ENCODE peak calls at places on chromosome 17, in eight cellular contexts. S, Q, C, O, P, N, T and F are unnamed samples. For H3K36me3, H3K9me3 and H3K4me1, the result is how much of the 10 kb centered on the place peaks cover.

GRCh38 chr17:7685533-7686220 is 1.6 kb downstream of the TP53 start:
- DNase-seq in N (peak), Q (peak), S (peak), O (peak), C (peak), P (peak), T (peak), F (peak)

GRCh38 chr17:64084086-64084939 is 45.6 kb downstream of the ERN1 start:
- DNase-seq in C (peak), Q (no peak), P (no peak), N (no peak), S (peak), O (peak), T (peak), F (no peak)

GRCh38 chr17:47257651-47258339 is 4.2 kb downstream of the ITGB3 start:
- DNase-seq in S (no peak), N (no peak), T (peak), C (no peak), O (no peak), P (no peak), Q (no peak), F (no peak)

GRCh38 chr17:79581306-79581932 is 29.4 kb downstream of the RBFOX3 start:
- DNase-seq in S (no peak), O (no peak), P (no peak), Q (no peak), T (no peak), C (no peak), N (no peak), F (no peak)

GRCh38 chr17:78532311-78532710 is 44.9 kb downstream of the DNAH17 start:
- DNase-seq in P (no peak), C (no peak), T (no peak), O (no peak), N (no peak), Q (no peak), S (no peak), F (no peak)

GRCh38 chr17:79417589-79417988 is 193.3 kb downstream of the RBFOX3 start:
- DNase-seq in O (no peak), N (no peak), P (no peak), T (no peak), Q (no peak), C (no peak), S (no peak), F (no peak)

GRCh38 chr17:48795444-48796162 is 21.4 kb downstream of the TTLL6 start:
- DNase-seq in Q (no peak), N (no peak), C (no peak), T (peak), P (no peak), O (no peak), S (no peak), F (no peak)

GRCh38 chr17:65131946-65132345 is 5.2 kb upstream of the RGS9 start:
- DNase-seq in N (no peak), O (no peak), P (no peak), C (no peak), T (peak), S (no peak), Q (no peak), F (no peak)

GRCh38 chr17:49132699-49133364 is at the start of gene B4GALNT2:
- DNase-seq in S (peak), O (no peak), Q (no peak), N (no peak), P (no peak), C (peak), T (peak), F (peak)

GRCh38 chr17:50423553-50424159 is 2.4 kb upstream of the ACSF2 start:
- DNase-seq in C (peak), O (peak), S (no peak), T (peak), Q (peak), N (no peak), P (peak), F (no peak)

GRCh38 chr17:50363217-50364060 is 9.5 kb downstream of the MRPL27 start:
- DNase-seq in S (no peak), N (no peak), P (no peak), T (peak), C (no peak), O (no peak), Q (no peak), F (no peak)

GRCh38 chr17:44070455-44071197 is at the start of gene G6PC3:
- DNase-seq in C (peak), S (peak), T (peak), P (peak), O (peak), Q (peak), N (peak), F (peak)

GRCh38 chr17:57488856-57489255 is 232.5 kb downstream of the MSI2 start:
- DNase-seq in O (peak), C (no peak), N (no peak), T (no peak), S (no peak), P (no peak), Q (no peak), F (no peak)

GRCh38 chr17:4934173-4934979 is 2.3 kb downstream of the GP1BA start:
- DNase-seq in Q (no peak), N (no peak), T (peak), P (peak), C (no peak), S (peak), O (no peak), F (no peak)

GRCh38 chr17:50638851-50639767 is 4.4 kb downstream of the ABCC3 start:
- DNase-seq in P (peak), T (peak), S (peak), N (no peak), Q (no peak), C (peak), O (peak), F (no peak)

GRCh38 chr17:61839300-61839786 is 24.0 kb downstream of the BRIP1 start:
- DNase-seq in T (no peak), O (no peak), S (no peak), N (no peak), Q (no peak), C (no peak), P (no peak), F (no peak)

GRCh38 chr17:44557653-44558285 is 485 bp downstream of the FZD2 start:
- DNase-seq in N (no peak), O (peak), S (peak), P (peak), T (peak), Q (no peak), C (peak), F (peak)

GRCh38 chr17:67360880-67361279 is 5.5 kb downstream of the PSMD12 start:
- DNase-seq in T (no peak), N (no peak), P (no peak), O (no peak), S (no peak), Q (no peak), C (no peak), F (no peak)

GRCh38 chr17:82246040-82246364 is 17.2 kb downstream of the SLC16A3 start:
- DNase-seq in P (no peak), N (no peak), Q (no peak), T (no peak), C (no peak), O (no peak), S (no peak), F (no peak)

GRCh38 chr17:82247175-82247823 is 18.5 kb downstream of the SLC16A3 start:
- DNase-seq in S (peak), C (no peak), N (no peak), Q (no peak), O (no peak), T (no peak), P (no peak), F (no peak)

GRCh38 chr17:82247856-82248671 is 19.2 kb downstream of the SLC16A3 start:
- DNase-seq in T (no peak), S (peak), P (no peak), C (peak), N (no peak), O (no peak), Q (no peak), F (no peak)

GRCh38 chr17:82245144-82246039 is 16.6 kb downstream of the SLC16A3 start:
- DNase-seq in P (no peak), Q (no peak), O (no peak), S (peak), T (no peak), C (peak), N (no peak), F (no peak)

DNA sequence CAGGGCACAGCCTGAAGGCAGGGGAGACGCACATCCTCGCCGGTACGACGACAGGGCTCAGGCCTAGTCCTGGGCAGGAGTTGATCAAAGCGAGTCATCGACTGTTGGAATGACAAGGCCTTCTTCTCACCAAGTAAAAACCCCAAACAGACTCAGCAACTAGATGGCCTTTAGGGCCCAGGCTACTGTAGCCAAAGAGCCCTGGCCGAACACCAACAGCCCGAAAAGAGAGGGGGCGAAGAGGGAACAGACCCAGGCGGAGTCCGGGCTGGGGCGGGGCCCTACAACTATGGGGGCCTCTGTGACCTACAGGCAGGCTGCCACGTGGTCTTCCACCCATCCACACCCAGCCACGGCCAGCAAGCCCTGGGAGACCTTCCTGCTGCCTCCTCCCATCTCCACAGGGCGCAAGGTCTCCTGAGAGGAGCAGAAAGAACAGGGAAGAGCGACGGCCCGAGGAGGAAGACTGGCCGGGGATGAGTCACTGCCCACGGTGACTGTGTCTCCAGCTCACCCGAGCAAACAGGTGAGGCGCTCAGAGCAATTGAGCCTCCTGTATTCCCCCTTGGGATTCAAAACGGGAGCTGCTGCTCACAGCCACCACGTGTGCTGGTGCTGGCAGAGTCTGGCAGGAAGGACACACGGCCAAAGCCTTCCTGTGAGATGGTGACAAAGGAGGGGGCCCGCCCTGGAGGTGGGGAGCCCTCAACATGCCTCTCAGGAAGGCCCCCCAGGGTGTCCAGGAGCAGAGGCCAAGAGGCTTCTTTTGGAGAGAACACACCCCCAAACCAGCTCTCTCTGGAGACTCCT is 17.7 kb downstream of the SLC16A3 start:
- DNase-seq in O (no peak), S (peak), P (no peak), T (peak), N (no peak), Q (no peak), C (peak), F (no peak)
- H3K36me3 ChIP-seq in O (half or more), S (under half), P (half or more), T (half or more), N (half or more), Q (half or more), C (half or more), F (under half)

GRCh38 chr17:52297230-52298010 is 138.9 kb upstream of the CA10 start:
- DNase-seq in Q (no peak), P (no peak), S (no peak), T (no peak), C (no peak), O (no peak), N (no peak), F (no peak)
- H3K9me3 ChIP-seq in Q (under half), P (under half), S (under half), T (under half), C (under half), O (under half), N (under half), F (under half)

DNA sequence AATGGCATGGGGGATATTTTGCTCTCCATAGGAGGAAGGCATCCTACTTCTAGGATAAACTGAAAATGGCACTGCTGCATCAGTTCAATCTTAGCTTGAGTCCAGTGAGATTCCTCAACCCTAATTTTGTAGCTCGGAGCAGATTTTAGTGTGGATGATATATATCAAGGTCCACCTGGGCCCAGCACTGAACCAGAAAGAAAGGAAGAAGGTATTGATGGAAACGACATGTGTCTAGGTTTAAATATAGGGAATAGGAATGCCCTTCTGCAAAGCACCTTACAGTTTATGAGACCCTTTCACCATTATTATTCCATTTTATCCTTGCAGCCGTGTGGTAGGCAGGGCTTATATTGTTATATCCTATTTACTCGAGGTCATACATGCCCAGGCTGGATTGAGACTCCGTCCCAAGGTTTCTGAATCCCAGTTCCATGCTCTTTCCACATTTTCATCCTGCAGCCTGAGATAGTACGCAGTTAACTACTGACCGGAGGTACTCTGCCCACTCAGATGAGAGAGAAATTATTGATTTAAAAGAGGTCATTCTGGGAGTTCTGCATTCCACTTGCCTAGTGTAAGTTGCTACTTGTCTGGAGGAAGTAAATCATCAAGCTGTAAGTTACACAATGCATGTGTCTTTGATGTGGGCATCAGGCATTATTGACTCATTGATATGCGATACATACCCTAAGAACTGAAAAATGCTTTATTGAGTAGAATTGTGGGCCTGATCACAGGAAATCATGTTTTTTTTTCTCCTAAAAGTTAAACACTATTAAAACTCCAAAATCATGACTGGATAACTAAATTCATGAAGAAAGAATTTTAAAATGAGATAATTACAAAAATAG is 10.1 kb downstream of the KRT39 start:
- DNase-seq in P (no peak), Q (no peak), O (no peak), S (no peak), T (peak), C (no peak), N (no peak), F (no peak)
- H3K4me1 ChIP-seq in P (under half), Q (under half), O (under half), S (under half), T (under half), C (under half), N (under half), F (under half)

GRCh38 chr17:40355123-40355803 is 9.3 kb downstream of the GJD3 start:
- DNase-seq in O (peak), S (peak), T (peak), C (peak), Q (peak), P (peak), N (peak), F (peak)
- H3K36me3 ChIP-seq in O (half or more), S (under half), T (half or more), C (half or more), Q (under half), P (under half), N (half or more), F (half or more)

GRCh38 chr17:82943339-82943738 is 103.5 kb upstream of the ZNF750 start:
- DNase-seq in T (no peak), N (no peak), C (peak), S (peak), Q (no peak), P (no peak), O (no peak), F (no peak)
- H3K9me3 ChIP-seq in T (under half), N (under half), C (under half), S (under half), Q (under half), P (under half), O (under half), F (under half)

GRCh38 chr17:22515599-22515998 is 823.3 kb downstream of the KCNJ18 start:
- DNase-seq in S (no peak), N (no peak), Q (no peak), C (no peak), O (no peak), T (no peak), P (no peak), F (no peak)
- H3K4me1 ChIP-seq in S (under half), N (under half), Q (under half), C (under half), O (under half), T (under half), P (under half), F (under half)

DNA sequence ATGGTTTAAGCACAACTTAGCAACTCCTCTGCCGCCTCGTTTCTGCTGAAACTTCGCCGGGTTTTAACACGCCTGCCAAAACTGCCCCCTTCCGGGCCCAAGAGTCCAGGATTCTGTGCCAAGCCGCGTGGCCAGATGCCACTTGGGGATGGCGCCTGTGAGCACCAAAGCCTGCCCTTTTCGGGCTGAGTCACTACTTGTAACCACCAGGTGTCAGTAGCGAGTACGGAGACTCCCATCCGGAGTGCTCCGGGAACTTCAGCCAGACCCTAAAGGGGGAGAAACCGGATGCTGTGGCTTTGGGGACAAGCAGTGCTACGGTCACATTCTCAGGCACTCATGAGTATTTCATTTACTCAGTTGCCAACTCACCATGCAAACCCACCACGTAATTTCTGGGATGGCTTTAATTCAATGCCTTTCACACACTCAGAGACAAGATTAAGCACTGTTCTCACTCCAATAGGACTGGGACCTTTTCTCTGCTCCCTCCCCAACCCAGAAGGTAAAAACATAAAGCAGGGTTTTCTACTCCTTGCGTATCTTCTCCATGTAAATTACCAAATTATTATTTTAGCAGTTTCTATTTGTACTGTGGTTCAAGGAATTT is 7.7 kb downstream of the PMP22 start:
- DNase-seq in S (peak), T (peak), Q (peak), C (peak), N (peak), O (peak), P (peak), F (peak)
- H3K36me3 ChIP-seq in S (under half), T (under half), Q (under half), C (half or more), N (under half), O (half or more), P (under half), F (under half)

GRCh38 chr17:16623282-16623681 is 30.4 kb downstream of the ZNF624 start:
- DNase-seq in O (no peak), N (no peak), T (no peak), Q (peak), S (no peak), C (no peak), P (no peak), F (no peak)
- H3K9me3 ChIP-seq in O (under half), N (under half), T (half or more), Q (half or more), S (half or more), C (half or more), P (half or more), F (under half)